ENCODE peak calls at places on chromosomes 7 and 10, in four cellular contexts. P, L, Y and B are unnamed samples.
A peak's percentile ranks its signal among the peaks of the same experiment; 100 is the strongest.

GRCh38 chr10:71719464-71720303 is at the start of gene C10orf105:
- DNase-seq in P (no peak), Y (no peak), L (no peak), B (no peak)

GRCh38 chr7:20260219-20260618 is 43.0 kb upstream of the MACC1 start:
- DNase-seq in L (no peak), P (no peak), Y (no peak), B (no peak)

GRCh38 chr10:132249232-132249724 is 58.5 kb downstream of the STK32C start:
- DNase-seq in L (no peak), P (no peak), Y (no peak), B (no peak)

GRCh38 chr7:20358106-20358505 is 27.4 kb downstream of the ITGB8 start:
- DNase-seq in Y (no peak), P (no peak), L (no peak), B (no peak)

GRCh38 chr7:51950811-51951210 is 634.2 kb upstream of the COBL start:
- DNase-seq in Y (no peak), P (no peak), L (no peak), B (no peak)

GRCh38 chr10:103125323-103126267 is 67.5 kb downstream of the NT5C2 start:
- DNase-seq in P (no peak), Y (no peak), L (no peak), B (no peak)

GRCh38 chr10:127117125-127117524 is 79.3 kb downstream of the INSYN2A start:
- DNase-seq in L (peak; percentile 48), Y (peak; percentile 37), P (peak; percentile 80), B (no peak)

GRCh38 chr10:118522791-118523498 is 72.5 kb downstream of the PRLHR start:
- DNase-seq in Y (no peak), L (no peak), P (no peak), B (peak; percentile 33)

GRCh38 chr7:30285531-30286284 is 1.3 kb downstream of the ZNRF2 start:
- DNase-seq in L (peak; percentile 46), P (peak; percentile 22), Y (peak; percentile 47), B (no peak)

GRCh38 chr10:3067859-3068179 is 471 bp downstream of the PFKP start:
- DNase-seq in Y (no peak), L (no peak), P (no peak), B (no peak)

GRCh38 chr10:129756912-129757861 is 206.9 kb downstream of the EBF3 start:
- DNase-seq in Y (no peak), L (peak; percentile 24), P (peak; percentile 9), B (peak; percentile 61)

GRCh38 chr10:27506280-27506679 is 2.2 kb downstream of the RAB18 start:
- DNase-seq in P (no peak), L (no peak), Y (no peak), B (no peak)

GRCh38 chr10:111344804-111345203 is 268.0 kb downstream of the ADRA2A start:
- DNase-seq in Y (no peak), L (no peak), P (no peak), B (no peak)

GRCh38 chr10:87634311-87634710 is 25.4 kb upstream of the PAPSS2 start:
- DNase-seq in L (no peak), Y (no peak), P (no peak), B (no peak)

GRCh38 chr10:77452952-77453564 is 184.6 kb downstream of the KCNMA1 start:
- DNase-seq in Y (no peak), P (no peak), L (no peak), B (no peak)

GRCh38 chr7:47511698-47512370 is 70.1 kb downstream of the TNS3 start:
- DNase-seq in Y (no peak), L (no peak), P (no peak), B (no peak)

GRCh38 chr7:52500796-52501195 is 534.6 kb upstream of the POM121L12 start:
- DNase-seq in P (no peak), Y (no peak), L (no peak), B (no peak)

GRCh38 chr10:129952771-129953489 is 11.1 kb downstream of the EBF3 start:
- DNase-seq in P (no peak), Y (no peak), L (no peak), B (no peak)

GRCh38 chr7:90552521-90552920 is 43.6 kb upstream of the CDK14 start:
- DNase-seq in L (no peak), P (no peak), Y (no peak), B (no peak)

GRCh38 chr10:6741561-6741960 is 161.5 kb upstream of the PRKCQ start:
- DNase-seq in Y (no peak), L (no peak), P (no peak), B (no peak)

GRCh38 chr10:96073722-96074121 is 30.3 kb downstream of the CCNJ start:
- DNase-seq in P (no peak), Y (no peak), L (no peak), B (no peak)

GRCh38 chr10:97185326-97186058 is at the start of gene SLIT1:
- DNase-seq in Y (no peak), P (peak; percentile 28), L (no peak), B (no peak)

GRCh38 chr10:92699518-92700272 is 9.9 kb downstream of the HHEX start:
- DNase-seq in P (peak; percentile 50), Y (no peak), L (no peak), B (peak; percentile 24)

GRCh38 chr10:44963772-44964633 is 4.4 kb downstream of the RASSF4 start:
- DNase-seq in Y (peak; percentile 80), L (peak; percentile 77), P (no peak), B (no peak)

GRCh38 chr10:43078986-43079273 is 2.1 kb downstream of the RET start:
- DNase-seq in Y (no peak), L (no peak), P (peak; percentile 72), B (no peak)

GRCh38 chr7:112462236-112462635 is 12.0 kb downstream of the IFRD1 start:
- DNase-seq in P (no peak), L (peak; percentile 40), Y (no peak), B (no peak)

GRCh38 chr7:24466109-24466768 is 107.0 kb upstream of the PALS2 start:
- DNase-seq in Y (no peak), P (no peak), L (no peak), B (no peak)

DNA sequence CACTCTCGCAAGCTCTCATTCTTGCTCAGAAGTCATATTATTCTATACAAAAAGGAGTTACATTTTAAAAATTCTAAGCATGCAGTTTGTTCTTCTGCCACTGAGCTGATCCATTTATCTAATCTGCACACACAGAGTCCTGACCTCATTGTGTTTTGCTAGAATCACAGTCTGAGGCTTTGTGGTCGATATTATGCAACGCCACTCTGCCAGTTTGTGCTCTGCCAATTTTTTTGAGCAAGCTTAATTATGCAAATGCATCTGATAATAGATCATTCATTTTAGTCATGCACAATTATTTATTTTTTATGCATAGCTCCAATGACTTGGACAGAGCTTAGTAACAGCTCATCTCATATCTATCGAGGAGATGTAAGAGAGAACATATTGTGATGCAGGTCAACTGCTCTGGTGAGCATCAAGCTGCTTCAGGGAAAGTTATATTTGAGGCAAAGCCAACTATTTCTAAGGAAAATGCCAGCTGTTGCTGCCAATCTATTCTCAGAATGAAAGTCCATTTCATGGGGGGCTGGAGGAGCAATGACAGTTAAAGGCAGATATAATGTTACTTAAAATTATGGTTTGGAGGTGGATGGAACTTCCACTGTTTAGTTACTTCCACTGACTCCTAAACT is 424.7 kb downstream of the KIF20B start:
- DNase-seq in Y (no peak), P (no peak), L (no peak), B (no peak)
- TF ChIP-seq CTCF in Y (no peak), P (no peak), L (no peak), B (no peak)

DNA sequence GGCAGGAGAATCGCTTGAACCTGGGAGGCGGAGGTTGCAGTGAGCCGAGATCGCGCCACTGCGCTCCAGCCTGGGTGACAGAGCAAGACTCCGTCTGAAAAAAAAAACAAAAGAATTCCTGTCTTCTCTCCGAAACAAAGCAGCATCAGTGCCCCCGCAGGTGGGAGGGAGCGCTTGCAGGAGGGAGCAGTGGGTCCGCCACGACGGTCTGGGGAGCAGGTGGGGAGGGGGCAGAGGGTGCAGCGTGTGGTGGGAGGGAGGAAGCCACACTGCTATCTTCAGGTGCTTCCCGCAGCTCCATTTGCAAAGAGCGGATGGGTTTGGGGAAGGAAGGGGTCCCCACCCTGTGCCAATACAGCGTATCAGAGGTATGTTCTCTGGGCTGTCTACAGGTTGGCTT is 31.7 kb downstream of the LIMK1 start:
- DNase-seq in L (no peak), P (peak; percentile 15), Y (no peak), B (no peak)
- TF ChIP-seq CTCF in L (no peak), P (no peak), Y (no peak), B (no peak)

GRCh38 chr7:1781369-1781768 is 111.3 kb downstream of the ELFN1 start:
- DNase-seq in Y (no peak), P (no peak), L (no peak), B (no peak)

GRCh38 chr7:1787681-1788235 is 117.7 kb downstream of the ELFN1 start:
- DNase-seq in Y (no peak), L (peak; percentile 19), P (no peak), B (no peak)

GRCh38 chr7:1785839-1786238 is 115.8 kb downstream of the ELFN1 start:
- DNase-seq in L (no peak), Y (no peak), P (no peak), B (no peak)

DNA sequence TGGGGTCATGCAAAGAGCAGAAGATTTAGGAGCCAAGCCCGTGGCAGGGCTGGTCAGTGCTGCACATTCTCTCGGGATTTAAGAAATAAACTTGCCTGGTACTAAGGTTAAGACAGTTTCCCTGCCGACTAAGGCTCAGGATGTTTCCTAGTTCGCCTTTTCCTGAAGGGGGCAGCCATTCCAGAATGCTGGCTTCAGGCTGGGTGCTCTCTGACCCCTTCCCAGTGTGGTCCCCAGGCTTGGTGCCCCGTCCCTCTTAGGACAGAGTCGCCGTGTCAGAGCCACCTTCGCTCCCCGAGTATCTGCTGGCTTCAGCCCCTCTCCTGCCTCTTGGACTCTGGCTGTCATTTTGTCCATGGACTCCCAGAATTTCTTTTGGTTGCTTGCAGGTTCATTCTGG is 117.2 kb downstream of the ELFN1 start:
- DNase-seq in P (no peak), L (peak; percentile 2), Y (no peak), B (no peak)
- TF ChIP-seq CTCF in P (no peak), L (no peak), Y (no peak), B (no peak)

GRCh38 chr7:157255201-157255606 is 81.6 kb upstream of the DNAJB6 start:
- DNase-seq in P (no peak), L (no peak), Y (no peak), B (no peak)

GRCh38 chr7:157250605-157251228 is 86.1 kb upstream of the DNAJB6 start:
- DNase-seq in Y (no peak), L (no peak), P (peak; percentile 71), B (no peak)

GRCh38 chr7:157248659-157249058 is 88.1 kb upstream of the DNAJB6 start:
- DNase-seq in Y (no peak), P (no peak), L (no peak), B (no peak)

DNA sequence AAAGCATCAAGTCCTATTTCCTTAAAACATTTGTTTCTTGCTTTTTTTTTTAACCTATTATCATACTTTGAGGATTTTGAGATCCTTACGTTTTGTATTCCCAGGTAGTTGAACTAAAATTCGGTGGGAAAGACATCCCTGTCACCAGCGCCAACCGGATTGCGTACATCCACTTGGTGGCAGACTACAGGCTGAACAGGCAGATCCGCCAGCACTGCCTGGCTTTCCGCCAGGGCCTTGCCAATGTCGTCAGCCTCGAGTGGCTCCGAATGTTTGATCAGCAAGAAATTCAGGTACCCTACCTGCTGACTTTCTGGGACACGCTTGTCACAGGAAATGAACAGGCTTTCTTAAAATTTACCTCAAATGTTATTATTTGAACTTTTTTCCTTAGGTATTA is 83.0 kb upstream of the DNAJB6 start:
- DNase-seq in Y (peak; percentile 90), L (peak; percentile 94), P (no peak), B (peak; percentile 92)
- TF ChIP-seq CTCF in Y (no peak), L (no peak), P (no peak), B (peak; percentile 38)

GRCh38 chr7:129502708-129503685 is 666 bp downstream of the SMKR1 start:
- DNase-seq in Y (no peak), L (peak; percentile 25), P (peak; percentile 23), B (no peak)
- TF ChIP-seq CTCF in Y (no peak), L (no peak), P (no peak), B (no peak)